ENCODE peak calls at places on chromosomes 2 and 18, in six cellular contexts. I is AG09319, S is WTC11, L is fibroblast of pulmonary artery, U is cardiac fibroblast, G is dorsolateral prefrontal cortex. Q is an unnamed sample.

GRCh38 chr2:96509114-96509846 is 4.1 kb upstream of the NEURL3 start:
- DNase-seq in L (peak; percentile 90), G (peak; percentile 80), U (peak; percentile 91), S (peak; percentile 97), I (peak; percentile 58), Q (peak; percentile 94)

GRCh38 chr2:109201465-109202420 is 72.7 kb downstream of the SH3RF3 start:
- DNase-seq in S (no peak), L (no peak), G (no peak), U (no peak), I (no peak), Q (no peak)

GRCh38 chr2:19878268-19879046 is 23.3 kb downstream of the TTC32 start:
- DNase-seq in U (no peak), L (no peak), G (no peak), I (no peak), S (no peak), Q (peak; percentile 75)

GRCh38 chr2:207330912-207331311 is 165.2 kb upstream of the KLF7 start:
- DNase-seq in U (peak; percentile 99), S (no peak), L (peak; percentile 97), I (peak; percentile 91), G (no peak), Q (no peak)

GRCh38 chr2:98454500-98455235 is 10.0 kb downstream of the INPP4A start:
- DNase-seq in G (no peak), L (peak; percentile 30), U (peak; percentile 43), I (no peak), S (no peak), Q (no peak)

GRCh38 chr2:185736210-185736609 is 2.4 kb upstream of the FSIP2 start:
- DNase-seq in G (no peak), I (no peak), S (no peak), L (no peak), U (no peak), Q (no peak)

GRCh38 chr2:218039171-218039570 is 29.9 kb upstream of the RUFY4 start:
- DNase-seq in L (no peak), G (no peak), I (no peak), U (peak; percentile 74), S (no peak), Q (no peak)

GRCh38 chr2:42906557-42907380 is 114.4 kb upstream of the HAAO start:
- DNase-seq in I (peak; percentile 86), L (no peak), G (no peak), U (no peak), S (peak; percentile 36), Q (no peak)

GRCh38 chr18:22924589-22924988 is 8.5 kb upstream of the RBBP8 start:
- DNase-seq in G (no peak), U (no peak), I (no peak), L (no peak), S (no peak), Q (no peak)

GRCh38 chr18:2997846-2998599 is 14.9 kb downstream of the LPIN2 start:
- DNase-seq in G (no peak), L (no peak), S (no peak), U (no peak), I (no peak), Q (no peak)

GRCh38 chr2:170723446-170723958 is 8.4 kb downstream of the SP5 start:
- DNase-seq in I (no peak), S (peak; percentile 31), L (no peak), U (no peak), G (no peak), Q (peak; percentile 38)
- TF ChIP-seq CTCF in I (no peak), S (no peak), L (no peak), U (no peak), G (no peak), Q (no peak)

GRCh38 chr18:12886498-12887126 is 2.6 kb upstream of the PTPN2 start:
- DNase-seq in I (no peak), U (peak; percentile 38), S (no peak), G (no peak), L (peak; percentile 24), Q (no peak)

GRCh38 chr18:12891561-12891960 is 7.5 kb upstream of the PTPN2 start:
- DNase-seq in G (no peak), I (no peak), U (no peak), S (no peak), L (no peak), Q (no peak)

GRCh38 chr18:12890964-12891363 is 6.9 kb upstream of the PTPN2 start:
- DNase-seq in L (no peak), S (no peak), G (no peak), I (no peak), U (no peak), Q (no peak)

GRCh38 chr18:12895016-12895415 is 11.0 kb upstream of the PTPN2 start:
- DNase-seq in U (no peak), G (no peak), L (no peak), S (no peak), I (no peak), Q (no peak)

GRCh38 chr18:12890500-12890899 is 6.5 kb upstream of the PTPN2 start:
- DNase-seq in I (no peak), S (no peak), L (peak; percentile 28), U (peak; percentile 29), G (no peak), Q (no peak)
- TF ChIP-seq CTCF in I (no peak), S (no peak), L (peak; percentile 28), U (peak; percentile 28), G (no peak), Q (no peak)

GRCh38 chr2:111653913-111654312 is 230.1 kb downstream of the ANAPC1 start:
- DNase-seq in L (no peak), I (no peak), U (no peak), G (no peak), S (no peak), Q (peak; percentile 56)

GRCh38 chr2:111654829-111655228 is 229.2 kb downstream of the ANAPC1 start:
- DNase-seq in L (no peak), I (no peak), U (no peak), G (no peak), S (no peak), Q (peak; percentile 48)

GRCh38 chr2:111652681-111653080 is 231.3 kb downstream of the ANAPC1 start:
- DNase-seq in U (no peak), I (no peak), G (no peak), L (no peak), S (no peak), Q (peak; percentile 1)

GRCh38 chr2:111652038-111652437 is 232.0 kb downstream of the ANAPC1 start:
- DNase-seq in U (peak; percentile 14), L (no peak), I (no peak), S (no peak), G (no peak), Q (no peak)

GRCh38 chr2:111653103-111653624 is 230.8 kb downstream of the ANAPC1 start:
- DNase-seq in L (no peak), U (no peak), S (no peak), I (no peak), G (no peak), Q (no peak)
- TF ChIP-seq CTCF in L (no peak), U (no peak), S (no peak), I (no peak), G (no peak), Q (no peak)

DNA sequence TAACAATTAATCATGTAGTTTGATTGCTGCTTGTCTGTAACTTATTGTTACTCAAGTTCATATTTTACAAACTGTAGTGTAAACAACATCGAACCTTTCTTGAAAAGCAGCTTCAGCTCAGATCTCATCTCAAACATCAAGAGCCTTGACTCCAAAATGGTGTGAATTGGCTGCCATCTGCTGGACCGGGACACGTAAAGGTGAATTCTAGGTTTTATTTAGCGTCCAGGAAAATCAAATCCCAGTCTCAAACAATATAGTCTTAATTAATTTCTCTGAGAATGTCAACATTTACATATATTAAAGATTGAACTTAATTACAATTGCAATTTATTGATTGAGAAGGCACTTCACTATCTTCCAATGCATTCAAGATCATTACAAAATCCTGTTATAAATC is 453.0 kb downstream of the GALR1 start:
- DNase-seq in I (no peak), U (peak; percentile 20), S (peak; percentile 37), G (no peak), L (peak; percentile 10), Q (no peak)
- TF ChIP-seq CTCF in I (no peak), U (no peak), S (no peak), G (peak; percentile 12), L (no peak), Q (peak; percentile 30)

GRCh38 chr2:146734042-146734715 is 1110.7 kb upstream of the ACVR2A start:
- DNase-seq in G (no peak), L (peak; percentile 87), I (peak; percentile 31), S (no peak), U (peak; percentile 79), Q (no peak)
- TF ChIP-seq CTCF in G (peak; percentile 65), L (peak; percentile 55), I (peak; percentile 49), S (peak; percentile 29), U (peak; percentile 36), Q (peak; percentile 75)

GRCh38 chr18:8428951-8429350 is 180.3 kb upstream of the RAB12 start:
- DNase-seq in S (no peak), I (no peak), U (no peak), G (no peak), L (no peak), Q (no peak)
- TF ChIP-seq CTCF in S (no peak), I (no peak), U (no peak), G (no peak), L (no peak), Q (no peak)

DNA sequence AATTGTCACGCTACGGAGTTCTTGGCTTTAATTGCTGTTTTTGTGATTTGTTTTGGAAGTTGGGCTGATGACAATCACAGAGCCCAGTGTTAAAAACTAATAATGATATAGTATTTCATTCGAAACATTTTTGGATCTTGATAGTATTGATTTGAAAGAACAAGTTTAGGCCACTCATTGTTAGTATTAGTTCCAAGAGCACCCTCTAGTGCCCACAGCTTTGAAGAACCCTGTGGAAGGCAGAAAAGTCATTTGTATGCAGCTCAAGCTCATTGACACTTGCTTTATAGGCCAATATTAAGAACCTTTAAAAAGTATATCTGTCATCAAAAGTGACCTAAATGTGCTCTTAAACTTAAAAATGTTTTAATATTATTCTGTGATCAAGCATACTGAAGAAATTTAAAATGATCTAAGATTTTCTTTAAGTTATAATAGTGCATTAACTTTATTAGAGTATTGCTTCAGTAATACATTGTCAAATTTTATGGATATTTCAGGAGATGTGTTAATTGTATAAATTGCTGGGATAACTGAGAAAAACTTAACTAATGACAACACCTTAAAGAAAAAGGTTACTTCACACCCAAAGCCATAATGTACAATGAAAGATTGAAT is 191.0 kb downstream of the GRB14 start:
- DNase-seq in G (no peak), S (peak; percentile 34), L (peak; percentile 61), U (peak; percentile 69), I (peak; percentile 15), Q (no peak)
- TF ChIP-seq CTCF in G (peak; percentile 58), S (peak; percentile 23), L (peak; percentile 83), U (peak; percentile 67), I (peak; percentile 77), Q (peak; percentile 89)

GRCh38 chr2:197368412-197368811 is 57.8 kb upstream of the ANKRD44 start:
- DNase-seq in S (no peak), U (no peak), G (no peak), I (no peak), L (no peak), Q (no peak)
- TF ChIP-seq CTCF in S (no peak), U (no peak), G (no peak), I (no peak), L (no peak), Q (no peak)

DNA sequence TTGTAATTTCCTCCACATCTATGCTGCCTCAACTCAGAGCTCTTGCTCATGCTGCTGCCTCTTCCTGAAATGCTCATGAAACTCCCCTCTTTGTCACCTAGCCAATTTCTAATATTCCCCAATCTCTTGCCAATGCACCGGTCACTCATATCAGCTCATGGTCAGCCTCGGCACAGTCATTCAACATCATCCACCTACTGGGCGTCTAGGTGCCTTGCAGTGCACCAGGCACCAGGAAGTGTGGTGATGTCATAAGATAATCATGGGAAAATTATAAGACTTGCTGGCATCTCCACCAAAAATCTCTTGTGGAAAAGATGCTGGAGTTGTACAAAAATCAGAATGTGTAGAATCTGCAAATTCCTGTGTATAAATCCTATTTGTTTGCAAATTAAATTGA is 52.6 kb upstream of the RAB27B start:
- DNase-seq in G (no peak), S (no peak), L (peak; percentile 93), I (no peak), U (peak; percentile 94), Q (no peak)
- TF ChIP-seq CTCF in G (no peak), S (no peak), L (peak; percentile 59), I (peak; percentile 37), U (peak; percentile 67), Q (peak; percentile 34)

Q was measured in osteocyte.